ENCODE peak calls at places on chromosome 22, in six cellular contexts. One of them, this sample, is unnamed.

GRCh38 chr22:17912942-17913704 is 111.2 kb downstream of the MICAL3 start:
- DNase-seq in left ventricle myocardium inferior: no peak
- DNase-seq in cardiac muscle cell: peak
- DNase-seq in CD8-positive, alpha-beta T cell: no peak
- DNase-seq in PC-9: no peak
- DNase-seq in GM23338: peak
- DNase-seq in this sample: no peak

GRCh38 chr22:27747396-27748256 is 53.9 kb downstream of the MN1 start:
- DNase-seq in left ventricle myocardium inferior: no peak
- DNase-seq in cardiac muscle cell: no peak
- DNase-seq in CD8-positive, alpha-beta T cell: no peak
- DNase-seq in PC-9: no peak
- DNase-seq in GM23338: peak
- DNase-seq in this sample: peak

GRCh38 chr22:27220349-27220748 is 563.0 kb downstream of the MIAT start:
- DNase-seq in left ventricle myocardium inferior: no peak
- DNase-seq in cardiac muscle cell: no peak
- DNase-seq in CD8-positive, alpha-beta T cell: no peak
- DNase-seq in PC-9: no peak
- DNase-seq in GM23338: no peak
- DNase-seq in this sample: peak

GRCh38 chr22:19951351-19951750 is 9.7 kb upstream of the TXNRD2 start:
- DNase-seq in left ventricle myocardium inferior: no peak
- DNase-seq in cardiac muscle cell: no peak
- DNase-seq in CD8-positive, alpha-beta T cell: no peak
- DNase-seq in PC-9: no peak
- DNase-seq in GM23338: no peak
- DNase-seq in this sample: no peak

GRCh38 chr22:46775364-46775758 is 12.9 kb downstream of the TBC1D22A start:
- DNase-seq in left ventricle myocardium inferior: no peak
- DNase-seq in cardiac muscle cell: no peak
- DNase-seq in CD8-positive, alpha-beta T cell: no peak
- DNase-seq in PC-9: no peak
- DNase-seq in GM23338: no peak
- DNase-seq in this sample: no peak

GRCh38 chr22:48923165-48923875 is 904.4 kb downstream of the BRD1 start:
- DNase-seq in left ventricle myocardium inferior: no peak
- DNase-seq in cardiac muscle cell: no peak
- DNase-seq in CD8-positive, alpha-beta T cell: no peak
- DNase-seq in PC-9: no peak
- DNase-seq in GM23338: no peak
- DNase-seq in this sample: no peak

GRCh38 chr22:49966716-49967332 is 6.3 kb downstream of the PIM3 start:
- DNase-seq in left ventricle myocardium inferior: peak
- DNase-seq in cardiac muscle cell: peak
- DNase-seq in CD8-positive, alpha-beta T cell: peak
- DNase-seq in PC-9: no peak
- DNase-seq in GM23338: no peak
- DNase-seq in this sample: peak

GRCh38 chr22:49768511-49768910 is 59.2 kb downstream of the BRD1 start:
- DNase-seq in left ventricle myocardium inferior: peak
- DNase-seq in cardiac muscle cell: no peak
- DNase-seq in CD8-positive, alpha-beta T cell: no peak
- DNase-seq in PC-9: no peak
- DNase-seq in GM23338: no peak
- DNase-seq in this sample: no peak

GRCh38 chr22:27537481-27537891 is 264.1 kb downstream of the MN1 start:
- DNase-seq in left ventricle myocardium inferior: peak
- DNase-seq in cardiac muscle cell: no peak
- DNase-seq in CD8-positive, alpha-beta T cell: no peak
- DNase-seq in PC-9: no peak
- DNase-seq in GM23338: no peak
- DNase-seq in this sample: peak

GRCh38 chr22:43826142-43827093 is 14.3 kb upstream of the EFCAB6 start:
- DNase-seq in left ventricle myocardium inferior: no peak
- DNase-seq in cardiac muscle cell: no peak
- DNase-seq in CD8-positive, alpha-beta T cell: no peak
- DNase-seq in PC-9: no peak
- DNase-seq in GM23338: no peak
- DNase-seq in this sample: peak

GRCh38 chr22:21876486-21877176 is 9.2 kb upstream of the MAPK1 start:
- DNase-seq in left ventricle myocardium inferior: no peak
- DNase-seq in cardiac muscle cell: no peak
- DNase-seq in CD8-positive, alpha-beta T cell: no peak
- DNase-seq in PC-9: no peak
- DNase-seq in GM23338: no peak
- DNase-seq in this sample: peak

GRCh38 chr22:19810381-19811141 is 44.1 kb downstream of the GNB1L start:
- DNase-seq in left ventricle myocardium inferior: no peak
- DNase-seq in cardiac muscle cell: no peak
- DNase-seq in CD8-positive, alpha-beta T cell: no peak
- DNase-seq in PC-9: no peak
- DNase-seq in GM23338: no peak
- DNase-seq in this sample: peak

GRCh38 chr22:48860557-48860956 is 967.1 kb downstream of the BRD1 start:
- DNase-seq in left ventricle myocardium inferior: no peak
- DNase-seq in cardiac muscle cell: no peak
- DNase-seq in CD8-positive, alpha-beta T cell: no peak
- DNase-seq in PC-9: no peak
- DNase-seq in GM23338: no peak
- DNase-seq in this sample: no peak

GRCh38 chr22:48893288-48894063 is 934.2 kb downstream of the BRD1 start:
- DNase-seq in left ventricle myocardium inferior: no peak
- DNase-seq in cardiac muscle cell: no peak
- DNase-seq in CD8-positive, alpha-beta T cell: no peak
- DNase-seq in PC-9: no peak
- DNase-seq in GM23338: no peak
- DNase-seq in this sample: no peak

GRCh38 chr22:43829904-43830851 is 18.1 kb upstream of the EFCAB6 start:
- DNase-seq in left ventricle myocardium inferior: peak
- DNase-seq in cardiac muscle cell: no peak
- DNase-seq in CD8-positive, alpha-beta T cell: no peak
- DNase-seq in PC-9: no peak
- DNase-seq in GM23338: no peak
- DNase-seq in this sample: peak

GRCh38 chr22:19174106-19175025 is 4.2 kb downstream of the SLC25A1 start:
- DNase-seq in left ventricle myocardium inferior: no peak
- DNase-seq in cardiac muscle cell: no peak
- DNase-seq in CD8-positive, alpha-beta T cell: no peak
- DNase-seq in PC-9: peak
- DNase-seq in GM23338: peak
- DNase-seq in this sample: peak

GRCh38 chr22:43867839-43868652 is 5.7 kb upstream of the SULT4A1 start:
- DNase-seq in left ventricle myocardium inferior: peak
- DNase-seq in cardiac muscle cell: peak
- DNase-seq in CD8-positive, alpha-beta T cell: no peak
- DNase-seq in PC-9: peak
- DNase-seq in GM23338: peak
- DNase-seq in this sample: peak

GRCh38 chr22:44939451-44939850 is 70.4 kb downstream of the PHF21B start:
- DNase-seq in left ventricle myocardium inferior: no peak
- DNase-seq in cardiac muscle cell: no peak
- DNase-seq in CD8-positive, alpha-beta T cell: no peak
- DNase-seq in PC-9: no peak
- DNase-seq in GM23338: no peak
- DNase-seq in this sample: no peak

GRCh38 chr22:48333323-48333763 is 1494.3 kb downstream of the BRD1 start:
- DNase-seq in left ventricle myocardium inferior: no peak
- DNase-seq in cardiac muscle cell: no peak
- DNase-seq in CD8-positive, alpha-beta T cell: no peak
- DNase-seq in PC-9: no peak
- DNase-seq in GM23338: no peak
- DNase-seq in this sample: no peak

GRCh38 chr22:32579533-32580220 is 105.1 kb downstream of the FBXO7 start:
- DNase-seq in left ventricle myocardium inferior: peak
- DNase-seq in cardiac muscle cell: no peak
- DNase-seq in CD8-positive, alpha-beta T cell: no peak
- DNase-seq in PC-9: no peak
- DNase-seq in GM23338: no peak
- DNase-seq in this sample: no peak

GRCh38 chr22:32583921-32584335 is 109.3 kb downstream of the FBXO7 start:
- DNase-seq in left ventricle myocardium inferior: no peak
- DNase-seq in cardiac muscle cell: no peak
- DNase-seq in CD8-positive, alpha-beta T cell: no peak
- DNase-seq in PC-9: no peak
- DNase-seq in GM23338: no peak
- DNase-seq in this sample: peak

GRCh38 chr22:32584650-32585049 is 110.0 kb downstream of the FBXO7 start:
- DNase-seq in left ventricle myocardium inferior: no peak
- DNase-seq in cardiac muscle cell: no peak
- DNase-seq in CD8-positive, alpha-beta T cell: no peak
- DNase-seq in PC-9: no peak
- DNase-seq in GM23338: no peak
- DNase-seq in this sample: peak

GRCh38 chr22:32585737-32586136 is 111.1 kb downstream of the FBXO7 start:
- DNase-seq in left ventricle myocardium inferior: no peak
- DNase-seq in cardiac muscle cell: no peak
- DNase-seq in CD8-positive, alpha-beta T cell: no peak
- DNase-seq in PC-9: no peak
- DNase-seq in GM23338: no peak
- DNase-seq in this sample: no peak

DNA sequence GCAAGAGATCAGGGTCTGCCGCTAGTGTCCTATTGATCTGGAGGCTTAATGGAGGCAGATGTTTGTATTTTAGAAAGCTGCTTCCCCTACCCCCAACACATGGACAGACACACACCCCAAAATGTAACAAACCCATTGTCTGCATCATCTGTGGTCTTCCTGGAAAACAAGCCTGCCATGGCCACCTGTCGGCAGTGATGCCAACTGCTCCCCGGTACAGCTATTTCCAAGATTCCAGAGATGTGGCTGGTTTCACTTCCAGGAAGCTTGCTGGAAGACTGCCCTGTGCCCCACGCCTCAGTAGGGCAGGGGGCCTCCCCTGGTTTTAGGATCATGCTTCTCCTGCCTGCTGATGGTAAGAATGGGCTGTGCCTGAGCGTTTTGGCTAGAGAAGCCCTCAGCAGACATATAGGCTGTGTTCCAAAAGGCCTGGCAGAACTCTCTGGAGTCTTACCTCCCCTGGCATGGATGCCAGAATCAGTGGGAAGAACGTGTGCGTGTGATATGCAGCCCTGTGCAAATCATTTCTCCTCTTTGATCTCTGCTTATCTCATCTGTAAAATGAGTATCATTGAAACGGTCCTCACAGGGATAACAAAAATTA is 108.6 kb downstream of the FBXO7 start:
- DNase-seq in left ventricle myocardium inferior: no peak
- DNase-seq in cardiac muscle cell: no peak
- DNase-seq in CD8-positive, alpha-beta T cell: no peak
- DNase-seq in PC-9: no peak
- DNase-seq in GM23338: no peak
- DNase-seq in this sample: no peak
- TF ChIP-seq CTCF in left ventricle myocardium inferior: no peak
- TF ChIP-seq CTCF in cardiac muscle cell: no peak
- TF ChIP-seq CTCF in CD8-positive, alpha-beta T cell: no peak
- TF ChIP-seq CTCF in PC-9: no peak
- TF ChIP-seq CTCF in GM23338: no peak
- TF ChIP-seq CTCF in this sample: no peak

DNA sequence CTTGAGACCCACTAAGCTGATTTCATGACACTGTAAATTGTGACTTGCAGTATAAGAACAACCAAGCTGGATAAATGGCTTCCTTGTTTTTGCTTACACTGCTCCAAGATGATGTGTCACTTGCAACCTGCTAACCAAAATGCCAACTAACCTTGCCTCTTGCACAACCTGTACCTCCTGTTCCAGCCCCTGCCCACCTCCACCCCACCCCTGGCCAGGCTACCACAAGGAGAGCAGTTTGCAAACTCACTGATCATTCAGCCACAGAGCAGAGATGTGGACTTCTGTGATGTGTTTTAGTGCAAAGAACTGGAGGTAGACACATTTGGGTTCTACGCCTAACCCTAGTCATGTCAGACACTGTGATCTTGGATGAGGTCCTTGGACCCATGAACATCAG is 4.3 kb upstream of the APOL6 start:
- DNase-seq in left ventricle myocardium inferior: no peak
- DNase-seq in cardiac muscle cell: no peak
- DNase-seq in CD8-positive, alpha-beta T cell: no peak
- DNase-seq in PC-9: peak
- DNase-seq in GM23338: no peak
- DNase-seq in this sample: no peak
- H3K4me3 ChIP-seq in left ventricle myocardium inferior: no peak
- H3K4me3 ChIP-seq in cardiac muscle cell: no peak
- H3K4me3 ChIP-seq in CD8-positive, alpha-beta T cell: no peak
- H3K4me3 ChIP-seq in PC-9: no peak
- H3K4me3 ChIP-seq in GM23338: no peak
- H3K4me3 ChIP-seq in this sample: no peak

DNA sequence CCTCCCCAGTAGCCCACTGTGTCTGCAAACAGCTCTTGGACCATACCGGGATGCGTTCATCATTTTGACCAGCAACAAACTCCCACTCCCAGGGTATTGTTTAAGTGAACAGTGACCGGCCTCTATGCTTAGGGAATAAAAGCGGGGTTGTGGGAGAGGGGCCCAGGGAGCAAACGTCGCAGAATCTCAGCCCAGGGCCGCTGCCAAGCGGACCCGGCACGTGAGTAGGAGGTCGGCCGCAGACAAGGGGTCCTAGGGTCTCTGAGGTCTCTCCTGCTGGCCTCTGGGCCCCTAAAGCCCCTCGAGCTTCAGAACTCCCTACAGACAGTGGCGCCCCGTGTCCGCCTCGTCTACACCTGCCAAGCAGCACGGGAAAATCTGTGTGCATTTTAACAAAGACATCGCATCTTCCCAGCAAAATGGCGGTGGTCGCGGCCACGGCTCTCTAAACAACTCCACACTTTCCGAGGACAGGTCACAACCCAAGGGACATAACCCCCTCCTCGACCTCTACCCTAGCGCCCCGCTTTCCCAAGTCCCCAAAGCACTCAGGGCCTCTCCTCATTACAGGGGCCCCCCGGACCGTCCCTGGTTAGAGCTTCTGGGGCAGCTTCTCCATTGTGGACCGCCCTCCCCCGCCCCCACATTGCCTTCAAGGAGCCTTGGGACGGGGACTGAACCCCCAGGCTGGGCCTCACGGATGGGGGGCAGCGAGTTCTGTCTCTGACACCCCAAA is 3.9 kb upstream of the GCAT start:
- DNase-seq in left ventricle myocardium inferior: no peak
- DNase-seq in cardiac muscle cell: no peak
- DNase-seq in CD8-positive, alpha-beta T cell: no peak
- DNase-seq in PC-9: no peak
- DNase-seq in GM23338: peak
- DNase-seq in this sample: no peak
- TF ChIP-seq CTCF in left ventricle myocardium inferior: no peak
- TF ChIP-seq CTCF in cardiac muscle cell: no peak
- TF ChIP-seq CTCF in CD8-positive, alpha-beta T cell: no peak
- TF ChIP-seq CTCF in PC-9: no peak
- TF ChIP-seq CTCF in GM23338: no peak
- TF ChIP-seq CTCF in this sample: no peak

DNA sequence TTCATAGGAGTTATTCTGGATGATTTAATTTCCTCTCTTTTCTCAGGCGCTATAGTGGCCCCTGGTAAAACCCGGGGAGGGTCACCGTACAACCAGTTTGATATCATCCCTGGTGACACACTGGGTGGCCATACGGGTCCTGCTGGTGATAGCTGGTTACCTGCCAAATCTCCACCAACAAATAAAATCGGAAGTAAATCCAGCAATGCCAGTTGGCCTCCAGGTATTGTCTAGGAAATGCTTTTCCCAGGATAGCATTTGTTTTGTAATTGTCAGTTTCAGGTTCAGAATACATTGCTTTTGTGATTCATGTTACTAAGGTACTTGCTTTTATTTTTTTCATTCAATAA is 35.6 kb upstream of the ADSL start:
- DNase-seq in left ventricle myocardium inferior: no peak
- DNase-seq in cardiac muscle cell: no peak
- DNase-seq in CD8-positive, alpha-beta T cell: no peak
- DNase-seq in PC-9: no peak
- DNase-seq in GM23338: no peak
- DNase-seq in this sample: no peak
- H3K4me3 ChIP-seq in left ventricle myocardium inferior: no peak
- H3K4me3 ChIP-seq in cardiac muscle cell: no peak
- H3K4me3 ChIP-seq in CD8-positive, alpha-beta T cell: no peak
- H3K4me3 ChIP-seq in PC-9: no peak
- H3K4me3 ChIP-seq in GM23338: no peak
- H3K4me3 ChIP-seq in this sample: no peak